ENCODE peak calls at places on chromosome 20, in ten cellular contexts. J is upper lobe of left lung, W is transverse colon, U is thyroid gland, S is HepG2, N is body of pancreas, A is right lobe of liver, X is tibial nerve, Y is spleen, P is HCT116. K is an unnamed sample. For H3K4me1, the result is how much of the 10 kb centered on the place peaks cover.

GRCh38 chr20:6767536-6768227 is at the start of gene BMP2:
- DNase-seq in A (peak), J (peak), S (no peak), Y (peak), N (peak), U (peak), W (peak), X (peak), P (no peak), K (peak)

GRCh38 chr20:35582741-35583404 is 32.8 kb upstream of the SPAG4 start:
- DNase-seq in S (no peak), W (no peak), J (no peak), A (no peak), U (no peak), P (no peak), Y (no peak), X (no peak), N (no peak), K (no peak)

GRCh38 chr20:8855315-8855714 is 213.6 kb upstream of the PLCB4 start:
- DNase-seq in S (no peak), U (peak), A (no peak), W (no peak), X (no peak), J (no peak), P (no peak), N (peak), Y (no peak), K (peak)

GRCh38 chr20:9838035-9838377 is 870 bp downstream of the PAK5 start:
- DNase-seq in W (no peak), X (no peak), P (no peak), Y (no peak), U (no peak), S (no peak), N (no peak), J (no peak), A (no peak), K (no peak)

GRCh38 chr20:5448449-5449118 is 131.8 kb upstream of the PROKR2 start:
- DNase-seq in X (peak), U (peak), N (peak), Y (no peak), W (peak), S (peak), P (peak), A (peak), J (peak), K (peak)

GRCh38 chr20:20546402-20546801 is 166.0 kb downstream of the RALGAPA2 start:
- DNase-seq in A (no peak), X (no peak), J (no peak), S (no peak), W (no peak), Y (no peak), P (no peak), U (no peak), N (no peak), K (no peak)

GRCh38 chr20:8162610-8163009 is 30.5 kb downstream of the PLCB1 start:
- DNase-seq in U (no peak), P (no peak), X (no peak), A (no peak), S (no peak), N (no peak), W (no peak), Y (no peak), J (no peak), K (no peak)

GRCh38 chr20:35001596-35002362 is 46.1 kb downstream of the MYH7B start:
- DNase-seq in A (no peak), U (no peak), X (no peak), N (no peak), Y (peak), W (no peak), P (no peak), J (no peak), S (no peak), K (no peak)

GRCh38 chr20:34473262-34473883 is 42.8 kb upstream of the DYNLRB1 start:
- DNase-seq in Y (no peak), A (no peak), N (peak), X (no peak), U (peak), P (peak), W (peak), S (peak), J (no peak), K (peak)

GRCh38 chr20:46400828-46401477 is 5.5 kb downstream of the ELMO2 start:
- DNase-seq in J (no peak), N (no peak), A (no peak), X (no peak), W (no peak), S (no peak), U (peak), Y (no peak), P (no peak), K (no peak)

GRCh38 chr20:47317127-47317895 is 39.2 kb downstream of the ZMYND8 start:
- DNase-seq in S (peak), W (peak), A (peak), J (peak), Y (peak), P (peak), U (peak), X (peak), N (peak), K (peak)

GRCh38 chr20:25699914-25700313 is 3.3 kb upstream of the ZNF337 start:
- DNase-seq in U (no peak), A (no peak), S (no peak), J (no peak), N (no peak), P (no peak), Y (no peak), X (no peak), W (no peak), K (no peak)

GRCh38 chr20:56202493-56203077 is 45.9 kb upstream of the MC3R start:
- DNase-seq in J (no peak), S (peak), A (no peak), Y (no peak), P (no peak), W (no peak), X (no peak), N (peak), U (no peak), K (peak)

GRCh38 chr20:16615199-16615598 is 42.0 kb upstream of the KIF16B start:
- DNase-seq in S (no peak), N (peak), P (no peak), Y (no peak), A (no peak), W (peak), U (no peak), X (no peak), J (no peak), K (no peak)

GRCh38 chr20:6746901-6747609 is 20.4 kb upstream of the BMP2 start:
- DNase-seq in X (no peak), P (no peak), N (no peak), A (no peak), Y (no peak), S (peak), W (no peak), U (no peak), J (no peak), K (no peak)

GRCh38 chr20:63530788-63531160 is 6.4 kb downstream of the PTK6 start:
- DNase-seq in P (no peak), A (peak), S (no peak), J (no peak), U (no peak), W (peak), Y (peak), X (no peak), N (no peak), K (no peak)

GRCh38 chr20:46808565-46808964 is 86.1 kb upstream of the EYA2 start:
- DNase-seq in W (no peak), S (no peak), Y (no peak), A (no peak), U (no peak), P (no peak), N (no peak), J (no peak), X (no peak), K (no peak)

GRCh38 chr20:57747889-57748456 is 38.2 kb upstream of the PMEPA1 start:
- DNase-seq in P (no peak), A (no peak), W (no peak), N (no peak), X (no peak), J (no peak), S (no peak), U (no peak), Y (peak), K (no peak)

GRCh38 chr20:1831606-1832005 is 63.6 kb upstream of the SIRPA start:
- DNase-seq in S (no peak), A (no peak), U (no peak), J (no peak), W (no peak), N (no peak), P (no peak), X (no peak), Y (no peak), K (no peak)

GRCh38 chr20:35238170-35238569 is 11.7 kb downstream of the MMP24 start:
- DNase-seq in W (no peak), Y (no peak), N (no peak), X (no peak), U (no peak), J (no peak), S (no peak), P (no peak), A (no peak), K (no peak)

GRCh38 chr20:14418441-14418840 is 81.0 kb upstream of the FLRT3 start:
- DNase-seq in S (no peak), X (no peak), J (no peak), P (no peak), A (no peak), W (no peak), Y (no peak), N (no peak), U (no peak), K (no peak)

GRCh38 chr20:4550740-4551139 is 171.0 kb upstream of the PRND start:
- DNase-seq in P (no peak), W (no peak), Y (no peak), N (no peak), U (no peak), J (no peak), S (no peak), A (no peak), X (no peak), K (no peak)

GRCh38 chr20:25100914-25101313 is 19.0 kb upstream of the VSX1 start:
- DNase-seq in X (no peak), U (no peak), P (no peak), N (no peak), A (no peak), S (no peak), W (no peak), J (no peak), Y (no peak), K (no peak)

GRCh38 chr20:57716202-57716601 is 6.4 kb upstream of the PMEPA1 start:
- DNase-seq in Y (no peak), S (no peak), A (no peak), J (no peak), X (no peak), W (no peak), P (no peak), N (no peak), U (no peak), K (no peak)

GRCh38 chr20:5559937-5560336 is 190.3 kb upstream of the SHLD1 start:
- DNase-seq in P (no peak), A (no peak), X (no peak), W (no peak), U (no peak), J (no peak), N (no peak), S (no peak), Y (no peak), K (no peak)

GRCh38 chr20:41786158-41786557 is 168.0 kb upstream of the CHD6 start:
- DNase-seq in Y (no peak), N (no peak), W (no peak), U (no peak), A (no peak), J (no peak), X (no peak), P (no peak), S (no peak), K (no peak)

GRCh38 chr20:19918965-19919329 is 98.2 kb upstream of the NAA20 start:
- DNase-seq in N (no peak), X (no peak), A (no peak), P (no peak), Y (no peak), S (peak), J (no peak), U (no peak), W (no peak), K (no peak)

GRCh38 chr20:17871181-17871580 is 97.4 kb downstream of the SNX5 start:
- DNase-seq in J (no peak), W (no peak), N (no peak), X (no peak), S (no peak), U (no peak), A (no peak), P (no peak), Y (no peak), K (no peak)

GRCh38 chr20:17967595-17968365 is 814 bp downstream of the SNX5 start:
- DNase-seq in N (no peak), U (no peak), X (no peak), J (no peak), Y (no peak), A (no peak), S (no peak), W (no peak), P (no peak), K (peak)

GRCh38 chr20:57620274-57620990 is at the start of gene ZBP1:
- DNase-seq in Y (peak), X (no peak), N (peak), U (no peak), P (no peak), A (no peak), W (peak), S (no peak), J (peak), K (no peak)

DNA sequence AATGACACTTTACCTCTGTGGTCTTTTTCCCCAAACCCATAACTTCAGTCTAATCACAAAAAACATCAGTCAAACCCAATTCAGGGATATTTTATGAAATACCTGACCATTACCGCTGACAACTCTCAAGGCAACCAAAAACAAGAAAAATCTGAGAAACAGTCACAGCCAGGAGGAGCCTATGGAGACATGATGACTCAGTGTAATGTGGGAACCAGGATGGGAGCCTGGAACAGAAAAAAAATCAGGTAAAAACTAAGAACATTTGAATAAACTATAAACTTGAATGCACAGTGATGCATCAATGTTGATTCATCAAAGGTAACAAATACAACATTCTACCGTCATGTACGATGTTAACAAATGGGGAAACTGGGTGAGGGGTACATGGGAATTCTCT is 84.1 kb upstream of the TSHZ2 start:
- DNase-seq in U (no peak), A (no peak), P (no peak), W (no peak), N (no peak), J (no peak), S (no peak), X (no peak), Y (no peak), K (no peak)
- H3K4me1 ChIP-seq in U (under half), A (under half), P (under half), W (under half), N (under half), J (under half), S (under half), X (under half), Y (under half), K (under half)

GRCh38 chr20:40690836-40691565 is 2.0 kb upstream of the MAFB start:
- DNase-seq in X (no peak), Y (no peak), W (no peak), N (no peak), J (no peak), S (no peak), U (no peak), A (no peak), P (no peak), K (no peak)

GRCh38 chr20:40688129-40689099 is 622 bp downstream of the MAFB start:
- DNase-seq in P (no peak), S (no peak), X (no peak), Y (no peak), N (no peak), J (no peak), W (no peak), A (peak), U (peak), K (no peak)

GRCh38 chr20:40689943-40690835 is 1.2 kb upstream of the MAFB start:
- DNase-seq in S (peak), X (peak), W (peak), N (peak), Y (peak), A (peak), J (peak), U (peak), P (peak), K (peak)

GRCh38 chr20:40687384-40688128 is 1.5 kb downstream of the MAFB start:
- DNase-seq in X (no peak), N (peak), S (no peak), P (no peak), J (peak), A (peak), W (no peak), U (peak), Y (peak), K (peak)

GRCh38 chr20:40689100-40689942 is at the start of gene MAFB:
- DNase-seq in U (peak), P (no peak), W (peak), J (peak), S (peak), N (peak), Y (peak), A (peak), X (peak), K (peak)
- TF ChIP-seq POLR2A in U (peak), P (no peak), W (peak), J (peak), S (peak), N (peak), Y (peak), A (peak), X (peak), K (no peak)

DNA sequence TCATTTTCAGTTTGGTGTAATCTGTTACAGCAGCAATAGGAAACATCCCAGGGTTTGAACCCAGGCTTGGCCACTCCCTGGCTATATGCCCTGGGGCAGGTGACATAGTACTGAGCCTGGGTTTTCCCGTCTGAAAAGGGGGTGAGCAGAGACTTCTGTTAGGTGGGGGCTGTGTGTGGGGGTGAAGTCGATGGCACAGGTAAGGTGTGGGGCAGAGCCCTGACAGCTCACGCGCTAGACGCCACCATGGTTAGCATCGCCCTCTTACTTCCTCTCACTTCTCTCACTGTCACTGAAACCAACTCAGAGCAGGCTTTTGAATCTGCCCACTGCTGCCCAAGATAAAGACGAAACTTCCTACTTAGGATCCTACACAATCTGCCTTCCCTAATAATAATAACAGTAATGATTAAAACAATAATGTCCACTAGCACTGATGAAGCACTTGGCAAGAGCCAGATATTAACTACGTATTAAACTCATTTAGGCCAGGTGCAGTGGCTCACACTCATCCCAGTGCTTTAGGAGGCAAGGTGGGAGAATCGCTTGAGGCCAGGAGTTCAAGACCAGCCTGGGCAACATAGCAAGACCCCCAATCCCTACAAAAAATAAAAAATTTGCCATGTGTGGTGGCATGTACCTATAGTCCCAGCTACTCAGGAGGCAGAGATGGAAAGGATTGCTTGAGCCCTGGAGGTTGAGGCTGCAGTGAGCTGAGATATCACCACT is 117.9 kb upstream of the PTPN1 start:
- DNase-seq in A (no peak), W (no peak), Y (no peak), N (no peak), S (no peak), X (no peak), P (no peak), J (no peak), U (no peak), K (no peak)
- H3K4me1 ChIP-seq in A (under half), W (under half), Y (under half), N (half or more), S (half or more), X (under half), P (under half), J (half or more), U (under half), K (under half)

DNA sequence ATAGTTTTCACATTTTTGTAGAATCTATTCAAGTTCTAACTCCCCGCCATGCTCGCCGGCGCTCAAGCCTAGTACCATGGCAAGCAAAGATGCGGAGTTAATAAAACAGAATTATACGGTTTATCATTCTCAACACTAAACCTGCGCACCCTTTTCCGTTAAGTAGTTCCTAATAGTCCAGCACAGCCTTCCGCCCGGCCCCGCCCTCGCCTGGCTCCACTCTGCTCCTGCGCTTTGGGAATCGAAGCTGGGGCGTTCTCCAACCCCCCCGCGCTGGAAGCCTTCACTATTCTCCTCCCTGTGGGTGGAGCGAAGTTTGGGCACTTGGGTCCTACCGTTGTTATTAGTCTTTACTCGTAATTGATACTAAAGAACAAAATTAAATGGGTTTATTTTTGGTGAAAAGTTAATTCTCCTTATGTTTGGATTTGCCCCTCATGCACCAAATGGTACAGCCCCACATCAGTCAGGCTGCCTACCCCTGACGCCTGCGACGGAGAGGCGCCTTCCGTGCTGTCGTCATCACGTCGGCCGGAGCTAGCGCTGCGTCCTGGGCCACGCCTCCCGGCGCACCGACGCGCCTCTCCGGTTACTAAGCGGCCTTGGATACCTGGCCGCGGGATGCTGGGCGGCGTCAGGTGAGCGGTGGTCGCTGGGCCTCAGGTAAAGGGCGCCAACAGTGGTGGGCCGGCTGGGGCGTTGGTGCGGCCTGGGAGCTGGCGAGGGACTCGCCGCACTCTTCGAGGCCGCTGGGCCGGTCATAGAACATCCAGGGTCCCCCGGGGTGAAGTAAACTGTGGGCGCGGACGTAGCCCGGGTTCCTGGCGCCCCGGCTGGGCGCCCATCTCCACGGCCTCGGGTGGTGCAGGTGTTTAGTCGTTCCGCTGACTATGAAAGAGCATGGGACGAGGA is at the start of gene IFT52:
- DNase-seq in A (peak), U (peak), J (peak), Y (peak), S (peak), W (peak), P (peak), X (peak), N (peak), K (peak)
- TF ChIP-seq POLR2A in A (no peak), U (no peak), J (no peak), Y (peak), S (peak), W (peak), P (peak), X (no peak), N (peak), K (peak)

GRCh38 chr20:37359836-37360235 is 13.9 kb downstream of the SRC start:
- DNase-seq in A (no peak), J (no peak), P (no peak), U (no peak), S (no peak), Y (no peak), N (no peak), X (no peak), W (no peak), K (no peak)

GRCh38 chr20:37357481-37358365 is 11.8 kb downstream of the SRC start:
- DNase-seq in A (no peak), Y (peak), J (peak), U (no peak), S (no peak), X (no peak), W (no peak), P (no peak), N (peak), K (no peak)

GRCh38 chr20:37360515-37361115 is 14.7 kb downstream of the SRC start:
- DNase-seq in J (no peak), S (no peak), Y (no peak), P (no peak), U (no peak), W (no peak), A (no peak), X (no peak), N (no peak), K (no peak)

GRCh38 chr20:37358366-37359150 is 12.6 kb downstream of the SRC start:
- DNase-seq in X (no peak), Y (peak), P (no peak), U (no peak), N (no peak), J (peak), S (no peak), A (no peak), W (no peak), K (no peak)

DNA sequence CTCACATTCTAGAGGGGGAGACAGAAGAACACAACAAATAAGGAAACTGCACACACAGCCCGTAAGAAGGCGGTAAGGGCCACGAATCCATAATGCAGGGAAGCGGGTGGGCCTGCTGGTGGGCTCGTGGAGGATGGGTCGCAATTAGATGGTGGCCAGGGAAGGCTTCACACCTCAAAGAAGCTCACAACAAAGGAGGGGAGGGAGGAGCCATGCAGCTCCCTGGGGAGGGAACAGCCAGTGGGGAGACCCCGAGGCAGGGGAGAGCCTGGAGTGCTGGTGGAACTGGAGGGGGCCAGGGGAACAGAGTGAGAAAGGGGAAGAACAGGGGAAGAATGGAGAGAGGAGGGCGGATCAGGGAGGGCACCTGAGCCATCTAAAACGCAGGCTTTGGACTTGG is 13.4 kb downstream of the SRC start:
- DNase-seq in A (peak), N (no peak), P (no peak), S (no peak), J (no peak), X (no peak), U (no peak), W (no peak), Y (peak), K (no peak)
- H3K4me1 ChIP-seq in A (under half), N (under half), P (under half), S (under half), J (under half), X (under half), U (under half), W (under half), Y (under half), K (half or more)

K was measured in testis.